ENCODE peak calls at places on chromosomes 6 and 20, in eight cellular contexts. Y, M, V, T, Z, U, P and N are unnamed samples.

GRCh38 chr20:6838181-6838826 is 70.8 kb downstream of the BMP2 start:
- DNase-seq in Y (no peak), M (no peak), V (no peak), T (no peak), Z (no peak), U (no peak), P (no peak), N (no peak)

GRCh38 chr6:168408504-168409136 is 32.4 kb upstream of the SMOC2 start:
- DNase-seq in Y (no peak), M (no peak), V (no peak), T (no peak), Z (no peak), U (no peak), P (no peak), N (no peak)

GRCh38 chr6:137309078-137309762 is 90.0 kb upstream of the IFNGR1 start:
- DNase-seq in Y (peak), M (peak), V (no peak), T (peak), Z (no peak), U (no peak), P (no peak), N (no peak)

GRCh38 chr6:22622390-22622789 is 53.0 kb downstream of the HDGFL1 start:
- DNase-seq in Y (no peak), M (no peak), V (no peak), T (no peak), Z (no peak), U (no peak), P (no peak), N (no peak)

GRCh38 chr6:144007779-144008500 is at the start of gene PLAGL1:
- DNase-seq in Y (peak), M (peak), V (peak), T (peak), Z (peak), U (no peak), P (no peak), N (no peak)

GRCh38 chr6:44701637-44702101 is 314.2 kb downstream of the CDC5L start:
- DNase-seq in Y (no peak), M (no peak), V (no peak), T (no peak), Z (no peak), U (no peak), P (no peak), N (no peak)

GRCh38 chr6:467671-468082 is 76.1 kb downstream of the IRF4 start:
- DNase-seq in Y (no peak), M (no peak), V (no peak), T (no peak), Z (no peak), U (no peak), P (no peak), N (no peak)

GRCh38 chr6:30759575-30760239 is 15.4 kb upstream of the IER3 start:
- DNase-seq in Y (no peak), M (no peak), V (no peak), T (no peak), Z (no peak), U (no peak), P (no peak), N (no peak)

GRCh38 chr6:105250523-105250922 is 70.7 kb upstream of the POPDC3 start:
- DNase-seq in Y (no peak), M (no peak), V (no peak), T (no peak), Z (no peak), U (no peak), P (no peak), N (no peak)